ENCODE peak calls at places on chromosomes 4 and X, in eight cellular contexts. O is endodermal cell; H is AG09319; X is HFFc6; Z is tibial nerve; L is posterior vena cava; D is GM13976; P is stimulated activated CD8-positive, alpha-beta memory T cell treated with anti-CD3 and anti-CD28 coated beads, Interleukin-15, amount 100 ng/mL, for 4 hours. Y is an unnamed sample.

GRCh38 chr4:26893491-26893890 is 32.9 kb downstream of the STIM2 start:
- DNase-seq in Z (no peak), P (no peak), X (no peak), L (no peak), O (no peak), H (peak), D (no peak), Y (no peak)

GRCh38 chr4:127776620-127777019 is 5.5 kb upstream of the HSPA4L start:
- DNase-seq in O (no peak), L (no peak), D (no peak), Z (no peak), H (no peak), X (no peak), P (no peak), Y (no peak)

GRCh38 chrX:85517994-85518718 is 138.7 kb upstream of the POF1B start:
- DNase-seq in P (no peak), O (no peak), L (no peak), Z (no peak), H (no peak), X (no peak), D (no peak), Y (no peak)

GRCh38 chr4:139851133-139851532 is 185.5 kb downstream of the MGST2 start:
- DNase-seq in X (no peak), O (no peak), H (no peak), D (no peak), L (no peak), Z (no peak), P (no peak), Y (no peak)

GRCh38 chrX:138128025-138128671 is 562.2 kb downstream of the ZIC3 start:
- DNase-seq in P (no peak), L (no peak), O (peak), Z (no peak), D (peak), X (peak), H (peak), Y (no peak)

GRCh38 chr4:120096508-120097297 is 30.1 kb upstream of the MAD2L1 start:
- DNase-seq in X (no peak), H (no peak), O (no peak), P (no peak), L (no peak), D (no peak), Z (no peak), Y (no peak)

GRCh38 chrX:105975382-105975781 is 63.1 kb downstream of the SERPINA7 start:
- DNase-seq in L (no peak), Z (no peak), O (no peak), D (no peak), H (no peak), X (no peak), P (no peak), Y (no peak)

GRCh38 chr4:164933244-164933643 is 44.2 kb downstream of the TRIM61 start:
- DNase-seq in Z (no peak), L (no peak), H (no peak), X (no peak), D (no peak), P (no peak), O (peak), Y (no peak)

GRCh38 chr4:3780347-3781171 is 14.4 kb downstream of the ADRA2C start:
- DNase-seq in O (peak), L (no peak), D (no peak), X (no peak), H (no peak), P (no peak), Z (no peak), Y (no peak)

GRCh38 chrX:10414106-10414824 is 206.1 kb downstream of the MID1 start:
- DNase-seq in H (no peak), D (no peak), X (no peak), O (no peak), P (no peak), Z (no peak), L (no peak), Y (no peak)

GRCh38 chr4:80092847-80093246 is 19.8 kb upstream of the ANTXR2 start:
- DNase-seq in Z (no peak), P (no peak), D (no peak), O (no peak), H (no peak), X (no peak), L (no peak), Y (no peak)

GRCh38 chr4:103400405-103400804 is 202.3 kb upstream of the CENPE start:
- DNase-seq in L (no peak), X (no peak), P (no peak), O (no peak), H (no peak), Z (no peak), D (no peak), Y (no peak)

GRCh38 chrX:12978205-12979010 is 3.5 kb downstream of the TMSB4X start:
- DNase-seq in O (peak), H (peak), P (no peak), L (peak), Z (no peak), D (no peak), X (peak), Y (peak)

GRCh38 chr4:26375589-26375988 is 54.8 kb downstream of the RBPJ start:
- DNase-seq in P (no peak), D (no peak), X (no peak), L (no peak), O (no peak), H (no peak), Z (no peak), Y (no peak)

GRCh38 chr4:15162046-15162445 is 159.8 kb downstream of the CPEB2 start:
- DNase-seq in L (no peak), D (no peak), O (peak), X (no peak), H (no peak), Z (no peak), P (no peak), Y (no peak)

GRCh38 chr4:175705407-175705806 is 106.7 kb downstream of the GPM6A start:
- DNase-seq in O (peak), P (no peak), L (peak), X (no peak), H (no peak), Z (no peak), D (no peak), Y (no peak)

GRCh38 chr4:118811008-118811764 is 24.7 kb downstream of the SEC24D start:
- DNase-seq in Z (no peak), O (no peak), P (no peak), L (no peak), D (no peak), H (peak), X (peak), Y (no peak)

GRCh38 chr4:110638347-110638746 is 15.5 kb upstream of the PITX2 start:
- DNase-seq in X (no peak), O (no peak), Z (no peak), L (no peak), D (no peak), P (no peak), H (no peak), Y (no peak)

GRCh38 chr4:42627887-42628646 is 28.8 kb downstream of the ATP8A1 start:
- DNase-seq in X (no peak), H (no peak), D (peak), L (peak), Z (peak), P (peak), O (no peak), Y (peak)

GRCh38 chr4:57550143-57550542 is 440.0 kb upstream of the IGFBP7 start:
- DNase-seq in X (no peak), Z (no peak), L (no peak), H (no peak), D (no peak), P (no peak), O (no peak), Y (no peak)

Y was measured in right atrium auricular region.